ENCODE peak calls at places on chromosomes 2 and 18, in five cellular contexts. Y, S, K, R and U are unnamed samples.

GRCh38 chr2:61356261-61356957 is 114.5 kb downstream of the USP34 start:
- DNase-seq in Y (no peak), S (peak), K (no peak), R (no peak), U (no peak)

GRCh38 chr2:41283079-41283765 is 764.6 kb upstream of the PKDCC start:
- DNase-seq in Y (no peak), S (no peak), K (peak), R (no peak), U (no peak)

GRCh38 chr2:202945-203344 is 60.9 kb downstream of the SH3YL1 start:
- DNase-seq in Y (no peak), S (no peak), K (no peak), R (no peak), U (no peak)

GRCh38 chr2:123811846-123812245 is 213.2 kb upstream of the CNTNAP5 start:
- DNase-seq in Y (no peak), S (no peak), K (no peak), R (no peak), U (no peak)

GRCh38 chr2:136932700-136933099 is 167.4 kb downstream of the THSD7B start:
- DNase-seq in Y (no peak), S (no peak), K (peak), R (no peak), U (no peak)

GRCh38 chr2:27903649-27904544 is 13.4 kb downstream of the BABAM2 start:
- DNase-seq in Y (no peak), S (peak), K (peak), R (no peak), U (no peak)

GRCh38 chr18:77478619-77479018 is 229.0 kb downstream of the GALR1 start:
- DNase-seq in Y (peak), S (no peak), K (peak), R (no peak), U (no peak)

GRCh38 chr2:28004086-28004485 is 113.6 kb downstream of the BABAM2 start:
- DNase-seq in Y (no peak), S (peak), K (peak), R (no peak), U (no peak)

GRCh38 chr2:62112192-62112591 is 83.7 kb upstream of the B3GNT2 start:
- DNase-seq in Y (no peak), S (no peak), K (no peak), R (no peak), U (no peak)

GRCh38 chr2:108069515-108070310 is 83.4 kb downstream of the SLC5A7 start:
- DNase-seq in Y (no peak), S (no peak), K (no peak), R (no peak), U (no peak)

GRCh38 chr18:70431203-70431624 is 142.4 kb downstream of the SOCS6 start:
- DNase-seq in Y (no peak), S (peak), K (no peak), R (no peak), U (no peak)

GRCh38 chr18:58105206-58105907 is 61.3 kb downstream of the NEDD4L start:
- DNase-seq in Y (no peak), S (peak), K (no peak), R (no peak), U (no peak)

GRCh38 chr2:28647682-28648081 is 103.9 kb upstream of the PPP1CB start:
- DNase-seq in Y (no peak), S (no peak), K (no peak), R (no peak), U (no peak)

GRCh38 chr2:236353594-236353942 is 89.4 kb upstream of the ASB18 start:
- DNase-seq in Y (no peak), S (no peak), K (no peak), R (no peak), U (no peak)

DNA sequence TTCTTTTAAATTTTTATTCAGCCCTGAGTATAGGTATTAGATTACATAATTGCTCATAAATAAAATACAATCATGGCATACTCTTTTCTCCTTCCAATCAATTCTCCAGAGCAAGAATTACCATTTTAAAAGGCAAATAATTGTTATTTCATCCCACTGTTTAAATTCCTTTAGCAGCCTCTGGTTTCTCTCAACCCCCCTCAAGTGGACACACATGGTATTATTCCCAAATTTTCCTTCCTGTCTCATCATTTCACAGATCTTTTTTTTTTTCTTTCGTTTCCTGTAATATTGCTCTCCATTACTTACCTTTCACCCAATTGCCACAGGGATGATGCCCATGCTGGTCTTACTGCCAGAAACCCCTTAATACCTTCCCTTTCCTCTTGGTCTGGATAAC is 385.2 kb downstream of the RIT2 start:
- DNase-seq in Y (no peak), S (no peak), K (no peak), R (no peak), U (no peak)
- TF ChIP-seq CTCF in Y (peak), S (no peak), K (peak), R (no peak), U (no peak)

GRCh38 chr2:33765122-33765521 is 166.0 kb upstream of the FAM98A start:
- DNase-seq in Y (peak), S (no peak), K (no peak), R (no peak), U (no peak)
- TF ChIP-seq CTCF in Y (no peak), S (no peak), K (no peak), R (no peak), U (no peak)

DNA sequence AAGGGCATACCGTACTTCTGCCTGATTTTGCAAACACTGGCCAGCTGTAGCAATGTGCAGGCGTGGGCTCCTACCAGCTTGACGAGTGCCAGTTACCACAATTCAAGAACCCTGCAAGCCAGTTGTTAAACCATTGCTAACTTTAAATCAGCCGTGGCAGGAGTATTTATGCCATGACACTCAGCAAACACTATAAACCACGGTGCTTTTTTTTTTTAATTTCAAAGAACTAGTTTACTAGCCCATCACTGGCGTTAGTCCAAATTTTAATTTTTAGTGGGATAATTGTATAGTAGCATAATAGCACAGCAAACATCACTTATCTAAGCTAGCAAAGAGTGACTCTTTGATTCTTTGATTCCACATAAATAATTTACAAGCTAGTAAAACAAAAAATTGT is 111.1 kb downstream of the COL4A4 start:
- DNase-seq in Y (no peak), S (no peak), K (no peak), R (no peak), U (no peak)
- TF ChIP-seq CTCF in Y (no peak), S (no peak), K (no peak), R (no peak), U (no peak)

DNA sequence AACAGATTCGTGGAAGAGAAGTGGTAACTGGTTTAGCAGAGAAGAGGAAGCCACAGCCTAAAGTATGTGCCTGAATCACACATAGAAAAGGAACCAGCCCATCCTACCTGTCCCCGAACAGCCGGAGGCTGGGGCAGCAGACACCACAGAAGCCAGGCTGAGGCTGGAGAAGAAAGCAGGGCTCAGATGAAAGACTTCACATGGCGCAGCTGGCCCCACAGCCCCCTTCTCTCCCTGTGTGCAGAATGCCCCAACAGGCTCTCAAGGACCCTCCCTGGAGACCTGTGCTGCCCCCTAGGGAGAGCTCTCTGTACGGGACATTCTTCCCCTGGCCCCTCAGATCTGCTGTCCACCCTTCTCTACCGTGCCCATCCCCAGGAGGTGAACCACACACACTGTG is 83.5 kb upstream of the RAB12 start:
- DNase-seq in Y (no peak), S (no peak), K (no peak), R (no peak), U (no peak)
- TF ChIP-seq CTCF in Y (no peak), S (no peak), K (peak), R (peak), U (no peak)

GRCh38 chr2:132949108-132949507 is 279.1 kb upstream of the LYPD1 start:
- DNase-seq in Y (no peak), S (no peak), K (no peak), R (no peak), U (no peak)

GRCh38 chr2:132950986-132951385 is 281.0 kb upstream of the LYPD1 start:
- DNase-seq in Y (no peak), S (no peak), K (no peak), R (no peak), U (no peak)

GRCh38 chr2:132958887-132959286 is 288.9 kb upstream of the LYPD1 start:
- DNase-seq in Y (no peak), S (no peak), K (no peak), R (no peak), U (no peak)

GRCh38 chr2:132955871-132956615 is 286.0 kb upstream of the LYPD1 start:
- DNase-seq in Y (no peak), S (no peak), K (no peak), R (no peak), U (no peak)

DNA sequence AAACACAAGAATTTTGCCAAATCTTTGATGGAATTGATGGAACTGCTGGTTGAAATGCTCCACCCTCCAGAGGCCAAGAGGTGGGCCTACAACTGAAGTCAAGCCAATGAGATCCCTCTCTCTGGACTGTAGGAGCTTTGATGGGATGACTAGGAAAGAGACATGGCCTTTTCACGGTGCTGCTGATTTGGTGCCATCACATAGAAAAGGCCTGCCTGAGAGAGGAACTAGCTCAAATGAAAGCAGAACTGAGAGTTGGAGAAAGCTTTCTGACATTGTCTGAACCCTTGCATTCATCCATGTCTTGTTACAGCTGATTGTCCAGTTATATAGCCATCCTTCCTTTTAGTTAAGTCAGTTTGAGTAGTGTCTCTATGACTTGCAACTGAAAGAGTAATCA is 283.8 kb upstream of the LYPD1 start:
- DNase-seq in Y (no peak), S (no peak), K (no peak), R (peak), U (no peak)
- TF ChIP-seq CTCF in Y (no peak), S (no peak), K (no peak), R (no peak), U (no peak)